ENCODE peak calls at places on chromosomes 5 and 9, in eight cellular contexts. One of them, this sample, is unnamed.

GRCh38 chr5:137036630-137037029 is 462.5 kb downstream of the SPOCK1 start:
- DNase-seq in right atrium auricular region: no peak
- DNase-seq in fibroblast of the aortic adventitia: no peak
- DNase-seq in kidney: no peak
- DNase-seq in GM06990: no peak
- DNase-seq in cardiac fibroblast: no peak
- DNase-seq in NB4: no peak
- DNase-seq in GM23338: peak; percentile 72
- DNase-seq in this sample: no peak

GRCh38 chr9:129405089-129405830 is 215.6 kb downstream of the C9orf50 start:
- DNase-seq in right atrium auricular region: no peak
- DNase-seq in fibroblast of the aortic adventitia: peak; percentile 68
- DNase-seq in kidney: peak; percentile 69
- DNase-seq in GM06990: no peak
- DNase-seq in cardiac fibroblast: no peak
- DNase-seq in NB4: no peak
- DNase-seq in GM23338: no peak
- DNase-seq in this sample: no peak

GRCh38 chr9:91253488-91253887 is 108.2 kb downstream of the AUH start:
- DNase-seq in right atrium auricular region: no peak
- DNase-seq in fibroblast of the aortic adventitia: peak; percentile 10
- DNase-seq in kidney: no peak
- DNase-seq in GM06990: no peak
- DNase-seq in cardiac fibroblast: no peak
- DNase-seq in NB4: peak; percentile 42
- DNase-seq in GM23338: peak; percentile 41
- DNase-seq in this sample: no peak

GRCh38 chr9:23717505-23717904 is 108.5 kb downstream of the ELAVL2 start:
- DNase-seq in right atrium auricular region: no peak
- DNase-seq in fibroblast of the aortic adventitia: no peak
- DNase-seq in kidney: no peak
- DNase-seq in GM06990: no peak
- DNase-seq in cardiac fibroblast: no peak
- DNase-seq in NB4: no peak
- DNase-seq in GM23338: no peak
- DNase-seq in this sample: no peak

GRCh38 chr5:153480401-153480800 is 10.1 kb upstream of the GRIA1 start:
- DNase-seq in right atrium auricular region: no peak
- DNase-seq in fibroblast of the aortic adventitia: peak; percentile 11
- DNase-seq in kidney: no peak
- DNase-seq in GM06990: peak; percentile 19
- DNase-seq in cardiac fibroblast: peak; percentile 88
- DNase-seq in NB4: peak; percentile 54
- DNase-seq in GM23338: no peak
- DNase-seq in this sample: no peak

GRCh38 chr5:143752165-143752564 is 59.8 kb upstream of the HMHB1 start:
- DNase-seq in right atrium auricular region: no peak
- DNase-seq in fibroblast of the aortic adventitia: no peak
- DNase-seq in kidney: no peak
- DNase-seq in GM06990: no peak
- DNase-seq in cardiac fibroblast: no peak
- DNase-seq in NB4: no peak
- DNase-seq in GM23338: no peak
- DNase-seq in this sample: no peak

GRCh38 chr5:58106754-58107410 is 353.0 kb downstream of the PLK2 start:
- DNase-seq in right atrium auricular region: no peak
- DNase-seq in fibroblast of the aortic adventitia: no peak
- DNase-seq in kidney: no peak
- DNase-seq in GM06990: no peak
- DNase-seq in cardiac fibroblast: no peak
- DNase-seq in NB4: no peak
- DNase-seq in GM23338: no peak
- DNase-seq in this sample: no peak

GRCh38 chr9:81754245-81754644 is 64.9 kb upstream of the TLE1 start:
- DNase-seq in right atrium auricular region: no peak
- DNase-seq in fibroblast of the aortic adventitia: peak; percentile 38
- DNase-seq in kidney: no peak
- DNase-seq in GM06990: no peak
- DNase-seq in cardiac fibroblast: peak; percentile 29
- DNase-seq in NB4: no peak
- DNase-seq in GM23338: no peak
- DNase-seq in this sample: no peak

GRCh38 chr5:112434650-112435049 is 15.6 kb upstream of the EPB41L4A start:
- DNase-seq in right atrium auricular region: no peak
- DNase-seq in fibroblast of the aortic adventitia: no peak
- DNase-seq in kidney: no peak
- DNase-seq in GM06990: no peak
- DNase-seq in cardiac fibroblast: no peak
- DNase-seq in NB4: no peak
- DNase-seq in GM23338: no peak
- DNase-seq in this sample: no peak

GRCh38 chr5:3217114-3217513 is 378.5 kb upstream of the IRX1 start:
- DNase-seq in right atrium auricular region: peak; percentile 26
- DNase-seq in fibroblast of the aortic adventitia: no peak
- DNase-seq in kidney: peak; percentile 45
- DNase-seq in GM06990: no peak
- DNase-seq in cardiac fibroblast: no peak
- DNase-seq in NB4: no peak
- DNase-seq in GM23338: no peak
- DNase-seq in this sample: no peak

GRCh38 chr5:1886634-1887399 is 4.1 kb upstream of the IRX4 start:
- DNase-seq in right atrium auricular region: no peak
- DNase-seq in fibroblast of the aortic adventitia: no peak
- DNase-seq in kidney: peak; percentile 61
- DNase-seq in GM06990: no peak
- DNase-seq in cardiac fibroblast: no peak
- DNase-seq in NB4: no peak
- DNase-seq in GM23338: no peak
- DNase-seq in this sample: peak; percentile 70

GRCh38 chr5:17037751-17038150 is 101.7 kb upstream of the MYO10 start:
- DNase-seq in right atrium auricular region: no peak
- DNase-seq in fibroblast of the aortic adventitia: peak; percentile 51
- DNase-seq in kidney: no peak
- DNase-seq in GM06990: no peak
- DNase-seq in cardiac fibroblast: peak; percentile 79
- DNase-seq in NB4: no peak
- DNase-seq in GM23338: no peak
- DNase-seq in this sample: no peak

GRCh38 chr9:121818841-121819430 is 167.5 kb downstream of the DAB2IP start:
- DNase-seq in right atrium auricular region: no peak
- DNase-seq in fibroblast of the aortic adventitia: no peak
- DNase-seq in kidney: no peak
- DNase-seq in GM06990: no peak
- DNase-seq in cardiac fibroblast: no peak
- DNase-seq in NB4: no peak
- DNase-seq in GM23338: no peak
- DNase-seq in this sample: no peak

GRCh38 chr5:99449786-99450185 is 521.0 kb upstream of the CHD1 start:
- DNase-seq in right atrium auricular region: no peak
- DNase-seq in fibroblast of the aortic adventitia: no peak
- DNase-seq in kidney: no peak
- DNase-seq in GM06990: no peak
- DNase-seq in cardiac fibroblast: no peak
- DNase-seq in NB4: no peak
- DNase-seq in GM23338: no peak
- DNase-seq in this sample: no peak

GRCh38 chr5:134763221-134763620 is 4.6 kb downstream of the DDX46 start:
- DNase-seq in right atrium auricular region: no peak
- DNase-seq in fibroblast of the aortic adventitia: no peak
- DNase-seq in kidney: no peak
- DNase-seq in GM06990: no peak
- DNase-seq in cardiac fibroblast: no peak
- DNase-seq in NB4: peak; percentile 73
- DNase-seq in GM23338: no peak
- DNase-seq in this sample: no peak

GRCh38 chr5:157059891-157060290 is 975 bp upstream of the HAVCR1 start:
- DNase-seq in right atrium auricular region: no peak
- DNase-seq in fibroblast of the aortic adventitia: no peak
- DNase-seq in kidney: no peak
- DNase-seq in GM06990: no peak
- DNase-seq in cardiac fibroblast: no peak
- DNase-seq in NB4: no peak
- DNase-seq in GM23338: no peak
- DNase-seq in this sample: no peak

GRCh38 chr5:377326-377981 is 55.9 kb downstream of the AHRR start:
- DNase-seq in right atrium auricular region: peak; percentile 32
- DNase-seq in fibroblast of the aortic adventitia: no peak
- DNase-seq in kidney: peak; percentile 53
- DNase-seq in GM06990: no peak
- DNase-seq in cardiac fibroblast: no peak
- DNase-seq in NB4: peak; percentile 25
- DNase-seq in GM23338: no peak
- DNase-seq in this sample: peak; percentile 66

GRCh38 chr9:114588671-114589526 is 1.3 kb downstream of the ATP6V1G1 start:
- DNase-seq in right atrium auricular region: no peak
- DNase-seq in fibroblast of the aortic adventitia: peak; percentile 54
- DNase-seq in kidney: no peak
- DNase-seq in GM06990: no peak
- DNase-seq in cardiac fibroblast: peak; percentile 43
- DNase-seq in NB4: no peak
- DNase-seq in GM23338: peak; percentile 32
- DNase-seq in this sample: no peak

GRCh38 chr9:114590328-114590727 is 2.8 kb downstream of the ATP6V1G1 start:
- DNase-seq in right atrium auricular region: no peak
- DNase-seq in fibroblast of the aortic adventitia: no peak
- DNase-seq in kidney: no peak
- DNase-seq in GM06990: no peak
- DNase-seq in cardiac fibroblast: no peak
- DNase-seq in NB4: no peak
- DNase-seq in GM23338: no peak
- DNase-seq in this sample: no peak

GRCh38 chr9:114594136-114594535 is 6.6 kb downstream of the ATP6V1G1 start:
- DNase-seq in right atrium auricular region: no peak
- DNase-seq in fibroblast of the aortic adventitia: no peak
- DNase-seq in kidney: no peak
- DNase-seq in GM06990: no peak
- DNase-seq in cardiac fibroblast: no peak
- DNase-seq in NB4: no peak
- DNase-seq in GM23338: no peak
- DNase-seq in this sample: no peak

GRCh38 chr9:114592356-114592755 is 4.8 kb downstream of the ATP6V1G1 start:
- DNase-seq in right atrium auricular region: no peak
- DNase-seq in fibroblast of the aortic adventitia: peak; percentile 33
- DNase-seq in kidney: no peak
- DNase-seq in GM06990: no peak
- DNase-seq in cardiac fibroblast: peak; percentile 54
- DNase-seq in NB4: peak; percentile 58
- DNase-seq in GM23338: peak; percentile 54
- DNase-seq in this sample: no peak

GRCh38 chr9:114591206-114591853 is 3.8 kb downstream of the ATP6V1G1 start:
- DNase-seq in right atrium auricular region: no peak
- DNase-seq in fibroblast of the aortic adventitia: peak; percentile 30
- DNase-seq in kidney: no peak
- DNase-seq in GM06990: no peak
- DNase-seq in cardiac fibroblast: peak; percentile 44
- DNase-seq in NB4: peak; percentile 54
- DNase-seq in GM23338: no peak
- DNase-seq in this sample: no peak
- H3K4me3 ChIP-seq in right atrium auricular region: no peak overlapping the region
- H3K4me3 ChIP-seq in fibroblast of the aortic adventitia: no peak overlapping the region
- H3K4me3 ChIP-seq in kidney: peak overlapping the region; percentile 28
- H3K4me3 ChIP-seq in GM06990: peak overlapping the region; percentile 32
- H3K4me3 ChIP-seq in cardiac fibroblast: no peak overlapping the region
- H3K4me3 ChIP-seq in NB4: peak overlapping the region; percentile 42
- H3K4me3 ChIP-seq in GM23338: peak overlapping the region; percentile 30
- H3K4me3 ChIP-seq in this sample: no peak overlapping the region

GRCh38 chr9:88043647-88044046 is 69.3 kb upstream of the CDK20 start:
- DNase-seq in right atrium auricular region: no peak
- DNase-seq in fibroblast of the aortic adventitia: no peak
- DNase-seq in kidney: no peak
- DNase-seq in GM06990: no peak
- DNase-seq in cardiac fibroblast: no peak
- DNase-seq in NB4: no peak
- DNase-seq in GM23338: no peak
- DNase-seq in this sample: no peak

GRCh38 chr9:88045686-88046085 is 71.4 kb upstream of the CDK20 start:
- DNase-seq in right atrium auricular region: no peak
- DNase-seq in fibroblast of the aortic adventitia: no peak
- DNase-seq in kidney: no peak
- DNase-seq in GM06990: no peak
- DNase-seq in cardiac fibroblast: no peak
- DNase-seq in NB4: no peak
- DNase-seq in GM23338: peak; percentile 57
- DNase-seq in this sample: no peak

GRCh38 chr9:88044200-88044599 is 69.9 kb upstream of the CDK20 start:
- DNase-seq in right atrium auricular region: no peak
- DNase-seq in fibroblast of the aortic adventitia: no peak
- DNase-seq in kidney: no peak
- DNase-seq in GM06990: no peak
- DNase-seq in cardiac fibroblast: no peak
- DNase-seq in NB4: no peak
- DNase-seq in GM23338: peak; percentile 16
- DNase-seq in this sample: no peak

GRCh38 chr9:88037285-88037845 is 63.0 kb upstream of the CDK20 start:
- DNase-seq in right atrium auricular region: no peak
- DNase-seq in fibroblast of the aortic adventitia: no peak
- DNase-seq in kidney: no peak
- DNase-seq in GM06990: no peak
- DNase-seq in cardiac fibroblast: no peak
- DNase-seq in NB4: no peak
- DNase-seq in GM23338: no peak
- DNase-seq in this sample: no peak

GRCh38 chr9:88041447-88041846 is 67.1 kb upstream of the CDK20 start:
- DNase-seq in right atrium auricular region: no peak
- DNase-seq in fibroblast of the aortic adventitia: peak; percentile 53
- DNase-seq in kidney: no peak
- DNase-seq in GM06990: no peak
- DNase-seq in cardiac fibroblast: peak; percentile 25
- DNase-seq in NB4: peak; percentile 11
- DNase-seq in GM23338: peak; percentile 68
- DNase-seq in this sample: no peak
- TF ChIP-seq CTCF in right atrium auricular region: no peak
- TF ChIP-seq CTCF in fibroblast of the aortic adventitia: peak; percentile 71
- TF ChIP-seq CTCF in kidney: peak; percentile 45
- TF ChIP-seq CTCF in GM06990: no peak
- TF ChIP-seq CTCF in cardiac fibroblast: peak; percentile 37
- TF ChIP-seq CTCF in NB4: peak; percentile 22
- TF ChIP-seq CTCF in GM23338: peak; percentile 73
- TF ChIP-seq CTCF in this sample: peak; percentile 37

GRCh38 chr9:107481035-107481434 is 8.5 kb downstream of the KLF4 start:
- DNase-seq in right atrium auricular region: no peak
- DNase-seq in fibroblast of the aortic adventitia: peak; percentile 52
- DNase-seq in kidney: no peak
- DNase-seq in GM06990: no peak
- DNase-seq in cardiac fibroblast: peak; percentile 53
- DNase-seq in NB4: peak; percentile 44
- DNase-seq in GM23338: no peak
- DNase-seq in this sample: no peak
- H3K4me3 ChIP-seq in right atrium auricular region: no peak overlapping the region
- H3K4me3 ChIP-seq in fibroblast of the aortic adventitia: no peak overlapping the region
- H3K4me3 ChIP-seq in kidney: no peak overlapping the region
- H3K4me3 ChIP-seq in GM06990: no peak overlapping the region
- H3K4me3 ChIP-seq in cardiac fibroblast: peak overlapping the region; percentile 5
- H3K4me3 ChIP-seq in NB4: no peak overlapping the region
- H3K4me3 ChIP-seq in GM23338: no peak overlapping the region
- H3K4me3 ChIP-seq in this sample: no peak overlapping the region

DNA sequence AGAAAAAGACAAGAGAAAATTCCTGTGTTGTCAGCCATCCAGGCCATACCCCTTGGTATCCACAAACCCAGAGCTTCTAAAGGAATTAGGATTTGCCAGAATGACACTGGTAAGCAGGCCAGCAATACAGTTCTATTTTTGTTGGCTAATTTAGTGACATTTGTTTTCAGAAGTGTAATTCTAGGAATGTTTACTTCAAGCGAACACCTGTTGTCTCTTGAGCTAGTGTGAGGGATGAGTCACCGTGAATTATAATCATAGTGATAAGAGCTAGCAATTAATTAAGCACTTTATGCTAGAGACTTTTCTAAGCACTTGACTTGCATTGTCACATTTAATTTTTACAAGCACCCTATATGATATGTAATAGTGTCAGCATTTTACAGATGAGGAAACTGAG is 99.2 kb downstream of the PRKACG start:
- DNase-seq in right atrium auricular region: no peak
- DNase-seq in fibroblast of the aortic adventitia: no peak
- DNase-seq in kidney: no peak
- DNase-seq in GM06990: no peak
- DNase-seq in cardiac fibroblast: no peak
- DNase-seq in NB4: no peak
- DNase-seq in GM23338: no peak
- DNase-seq in this sample: no peak
- TF ChIP-seq CTCF in right atrium auricular region: no peak
- TF ChIP-seq CTCF in fibroblast of the aortic adventitia: no peak
- TF ChIP-seq CTCF in kidney: no peak
- TF ChIP-seq CTCF in GM06990: no peak
- TF ChIP-seq CTCF in cardiac fibroblast: no peak
- TF ChIP-seq CTCF in NB4: no peak
- TF ChIP-seq CTCF in GM23338: no peak
- TF ChIP-seq CTCF in this sample: no peak